ENCODE peak calls at places on chromosomes 13 and 19, in four cellular contexts. B is WERI-Rb-1, G is AG10803, H is foreskin fibroblast. I is an unnamed sample.

GRCh38 chr13:35600137-35600536 is 123.6 kb upstream of the MAB21L1 start:
- DNase-seq in B (no peak), G (peak), H (no peak), I (no peak)

GRCh38 chr19:41997851-41998229 is 3.8 kb upstream of the ATP1A3 start:
- DNase-seq in G (no peak), B (peak), H (no peak), I (no peak)

GRCh38 chr19:18425515-18426415 is 6.6 kb downstream of the SSBP4 start:
- DNase-seq in B (no peak), H (peak), G (peak), I (peak)

GRCh38 chr19:55062735-55063491 is at the start of gene RDH13:
- DNase-seq in H (peak), B (peak), G (peak), I (peak)

GRCh38 chr13:50189450-50189849 is 174.2 kb downstream of the KCNRG start:
- DNase-seq in B (no peak), G (no peak), H (no peak), I (no peak)

GRCh38 chr13:31350560-31350959 is 150.8 kb downstream of the B3GLCT start:
- DNase-seq in G (peak), H (no peak), B (no peak), I (no peak)

GRCh38 chr13:59099182-59099950 is 1064.4 kb downstream of the DIAPH3 start:
- DNase-seq in G (no peak), B (no peak), H (no peak), I (no peak)

GRCh38 chr13:29681859-29682258 is 86.4 kb upstream of the SLC7A1 start:
- DNase-seq in G (peak), B (no peak), H (no peak), I (peak)

GRCh38 chr19:11549386-11549953 is 9.6 kb downstream of the ELOF1 start:
- DNase-seq in G (no peak), B (no peak), H (no peak), I (no peak)

DNA sequence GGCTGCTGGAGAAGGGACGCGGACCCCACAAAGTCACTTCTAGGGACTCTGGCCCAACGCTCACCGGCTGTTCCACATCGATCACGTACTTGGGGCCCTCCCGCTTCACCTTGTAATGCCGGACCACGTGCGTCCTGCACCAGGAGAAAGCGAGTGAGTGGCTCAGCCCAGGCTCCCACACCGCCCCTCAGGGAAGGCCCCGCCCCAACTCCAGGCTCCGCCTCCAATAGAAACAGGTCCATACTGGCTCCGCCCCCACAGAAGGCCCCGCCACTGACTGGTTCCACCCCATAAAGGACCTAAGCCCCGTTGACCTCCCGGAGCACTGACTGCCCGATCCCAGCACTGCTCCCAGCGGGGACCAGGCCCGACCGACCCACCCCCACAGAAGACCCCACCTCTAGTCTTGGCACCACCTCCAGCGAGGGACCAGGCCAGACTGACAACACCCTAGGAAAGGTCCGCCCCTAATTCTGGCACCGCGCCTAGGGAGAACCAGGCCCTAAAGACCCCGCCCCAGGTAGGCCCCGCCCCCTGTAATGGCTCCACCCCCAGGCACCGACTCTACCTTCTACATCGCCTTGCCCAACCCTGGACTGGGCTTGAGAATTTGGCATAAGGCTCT is 11.3 kb downstream of the STAP2 start:
- DNase-seq in G (peak), B (no peak), H (peak), I (peak)
- H3K4me3 ChIP-seq in G (peak), B (no peak), H (peak), I (peak)

DNA sequence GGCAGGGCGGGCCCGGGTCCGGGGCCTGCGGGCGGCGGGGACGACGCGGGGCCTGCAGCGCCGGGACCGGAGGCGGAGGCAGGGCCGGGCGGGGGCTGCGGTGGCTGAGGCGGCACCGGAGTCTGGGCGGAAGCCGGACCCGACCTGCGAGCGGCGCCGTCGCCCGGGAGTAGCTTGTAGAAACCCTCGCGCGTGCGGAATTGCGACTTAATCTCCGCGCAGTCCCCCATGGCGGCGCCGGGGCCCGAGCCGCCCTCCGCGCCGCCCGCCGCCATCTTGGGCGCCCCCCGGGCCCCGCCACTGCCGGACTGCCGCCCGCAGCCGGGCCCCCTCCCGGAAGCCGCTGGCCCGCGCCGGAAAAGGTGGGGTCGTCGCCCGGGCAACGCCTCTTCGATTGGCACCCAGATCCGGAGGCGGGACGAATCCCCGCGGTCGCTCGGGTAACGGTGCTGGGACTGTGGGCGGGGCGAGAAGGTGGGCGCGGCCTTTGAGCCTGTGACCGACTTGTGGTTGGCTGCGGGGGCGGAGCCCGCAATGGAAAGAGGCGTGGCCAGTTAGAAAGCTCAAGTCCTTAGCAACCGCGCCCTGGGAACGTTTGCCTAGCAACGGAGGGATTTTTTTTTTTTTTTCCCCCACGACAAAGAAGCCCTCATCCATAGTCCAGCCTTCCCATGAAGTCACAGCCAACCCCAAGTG is at the start of gene DMWD:
- DNase-seq in H (peak), B (peak), G (peak), I (peak)
- TF ChIP-seq CTCF in H (no peak), B (no peak), G (no peak), I (no peak)

GRCh38 chr19:638901-639250 is 803 bp upstream of the FGF22 start:
- DNase-seq in G (no peak), B (no peak), H (no peak), I (no peak)
- H3K4me3 ChIP-seq in G (peak), B (peak), H (peak), I (peak)

DNA sequence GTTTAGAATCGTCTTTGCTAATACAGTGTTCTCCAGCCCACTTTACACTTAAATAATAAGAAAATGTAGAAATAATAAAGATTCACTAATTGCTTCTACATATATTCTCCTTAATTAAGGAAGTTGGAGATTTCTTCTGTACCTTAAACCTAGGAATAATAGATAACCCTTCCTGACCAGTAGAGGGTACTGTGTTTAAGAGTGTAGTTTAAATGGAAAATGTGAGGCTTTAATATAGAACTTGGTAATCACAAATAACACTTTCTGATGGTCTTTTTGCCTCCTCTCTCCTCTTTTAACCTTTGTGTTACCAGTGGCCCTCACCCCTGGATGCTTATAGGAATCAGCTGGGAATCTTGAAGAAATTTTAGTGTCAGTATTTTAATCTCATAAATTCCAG is 20.7 kb downstream of the POMP start:
- DNase-seq in G (peak), H (no peak), B (no peak), I (peak)
- TF ChIP-seq CTCF in G (peak), H (peak), B (no peak), I (peak)

GRCh38 chr19:6587093-6587820 is 3.7 kb downstream of the CD70 start:
- DNase-seq in G (peak), B (no peak), H (no peak), I (peak)
- H3K4me3 ChIP-seq in G (peak), B (no peak), H (peak), I (no peak)